ENCODE peak calls at places on chromosome 13, in five cellular contexts. Q is cardiac muscle cell, W is AG09319, N is progenitor cell of endocrine pancreas, I is heart left ventricle. U is an unnamed sample.

GRCh38 chr13:113297370-113297871 is 382 bp downstream of the LAMP1 start:
- DNase-seq in Q (no peak), N (peak; percentile 42), I (no peak), W (no peak), U (peak; percentile 43)

GRCh38 chr13:50130686-50131051 is 115.4 kb downstream of the KCNRG start:
- DNase-seq in Q (peak; percentile 52), I (peak; percentile 37), W (no peak), N (no peak), U (no peak)

GRCh38 chr13:82116422-82116989 is 1765.8 kb downstream of the SLITRK1 start:
- DNase-seq in N (no peak), Q (no peak), I (no peak), W (no peak), U (no peak)

GRCh38 chr13:23678768-23679167 is 108.6 kb downstream of the TNFRSF19 start:
- DNase-seq in W (no peak), N (no peak), Q (no peak), I (no peak), U (no peak)

GRCh38 chr13:93270769-93271753 is 44.5 kb downstream of the GPC6 start:
- DNase-seq in W (no peak), I (no peak), N (no peak), Q (peak; percentile 28), U (no peak)

GRCh38 chr13:51336746-51337145 is 2.7 kb upstream of the SERPINE3 start:
- DNase-seq in W (no peak), Q (no peak), N (no peak), I (no peak), U (no peak)

GRCh38 chr13:40994581-40995230 is 24.4 kb downstream of the ELF1 start:
- DNase-seq in Q (no peak), W (no peak), I (no peak), N (no peak), U (no peak)

GRCh38 chr13:29386246-29386645 is 209.2 kb downstream of the SLC7A1 start:
- DNase-seq in N (no peak), I (no peak), W (no peak), Q (no peak), U (no peak)

GRCh38 chr13:92681239-92681638 is 545.4 kb upstream of the GPC6 start:
- DNase-seq in N (no peak), Q (no peak), W (no peak), I (no peak), U (no peak)

GRCh38 chr13:92963029-92963428 is 263.6 kb upstream of the GPC6 start:
- DNase-seq in I (no peak), N (no peak), W (no peak), Q (peak; percentile 31), U (no peak)

GRCh38 chr13:23440821-23441608 is 7.5 kb upstream of the SACS start:
- DNase-seq in W (no peak), I (peak; percentile 60), N (no peak), Q (no peak), U (no peak)

GRCh38 chr13:86725105-86725504 is 925.9 kb upstream of the SLITRK6 start:
- DNase-seq in W (no peak), N (no peak), Q (no peak), I (no peak), U (no peak)

GRCh38 chr13:67267136-67267535 is 37.0 kb upstream of the PCDH9 start:
- DNase-seq in W (no peak), I (no peak), N (no peak), Q (peak; percentile 27), U (no peak)

GRCh38 chr13:75418997-75419396 is 63.0 kb downstream of the TBC1D4 start:
- DNase-seq in N (no peak), I (no peak), W (peak; percentile 19), Q (peak; percentile 71), U (no peak)

GRCh38 chr13:20461481-20461859 is 64.2 kb downstream of the CRYL1 start:
- DNase-seq in N (no peak), Q (peak; percentile 52), I (no peak), W (no peak), U (no peak)

GRCh38 chr13:38979891-38980627 is 10.6 kb downstream of the STOML3 start:
- DNase-seq in N (no peak), I (peak; percentile 76), W (no peak), Q (peak; percentile 36), U (no peak)

GRCh38 chr13:73922728-73923393 is 211.3 kb downstream of the KLF12 start:
- DNase-seq in I (no peak), Q (peak; percentile 8), W (no peak), N (no peak), U (no peak)

GRCh38 chr13:114334305-114335053 is 20.2 kb downstream of the CHAMP1 start:
- DNase-seq in I (no peak), Q (no peak), W (no peak), N (no peak), U (no peak)

GRCh38 chr13:51048166-51048461 is 63.0 kb downstream of the C13orf42 start:
- DNase-seq in I (no peak), W (no peak), N (no peak), Q (no peak), U (no peak)

GRCh38 chr13:29901714-29902631 is 51.6 kb upstream of the UBL3 start:
- DNase-seq in W (peak; percentile 74), Q (peak; percentile 98), I (peak; percentile 40), N (no peak), U (no peak)

GRCh38 chr13:23718916-23719470 is 148.8 kb downstream of the TNFRSF19 start:
- DNase-seq in N (no peak), Q (no peak), W (no peak), I (no peak), U (no peak)

GRCh38 chr13:61592489-61592888 is 176.8 kb upstream of the PCDH20 start:
- DNase-seq in N (no peak), I (no peak), W (no peak), Q (no peak), U (no peak)

GRCh38 chr13:113840541-113841354 is 23.1 kb downstream of the GAS6 start:
- DNase-seq in I (no peak), Q (no peak), W (no peak), N (no peak), U (no peak)

GRCh38 chr13:113749956-113750355 is 9.1 kb upstream of the TMEM255B start:
- DNase-seq in N (no peak), I (no peak), W (no peak), Q (no peak), U (no peak)

GRCh38 chr13:28329395-28330158 is 165.4 kb downstream of the FLT1 start:
- DNase-seq in Q (peak; percentile 93), W (peak; percentile 89), N (no peak), I (no peak), U (no peak)

GRCh38 chr13:73036566-73036965 is 22.2 kb upstream of the KLF5 start:
- DNase-seq in W (no peak), I (no peak), Q (no peak), N (no peak), U (no peak)

GRCh38 chr13:66323695-66324094 is 906.4 kb downstream of the PCDH9 start:
- DNase-seq in N (no peak), I (no peak), W (no peak), Q (no peak), U (no peak)

GRCh38 chr13:41780736-41781708 is 179.9 kb downstream of the VWA8 start:
- DNase-seq in W (peak; percentile 55), I (no peak), N (no peak), Q (peak; percentile 91), U (no peak)

GRCh38 chr13:95564091-95564490 is 11.6 kb downstream of the CLDN10 start:
- DNase-seq in I (no peak), Q (peak; percentile 47), W (no peak), N (no peak), U (no peak)
- TF ChIP-seq CTCF in I (no peak), Q (peak; percentile 24), W (no peak), N (no peak), U (no peak)

DNA sequence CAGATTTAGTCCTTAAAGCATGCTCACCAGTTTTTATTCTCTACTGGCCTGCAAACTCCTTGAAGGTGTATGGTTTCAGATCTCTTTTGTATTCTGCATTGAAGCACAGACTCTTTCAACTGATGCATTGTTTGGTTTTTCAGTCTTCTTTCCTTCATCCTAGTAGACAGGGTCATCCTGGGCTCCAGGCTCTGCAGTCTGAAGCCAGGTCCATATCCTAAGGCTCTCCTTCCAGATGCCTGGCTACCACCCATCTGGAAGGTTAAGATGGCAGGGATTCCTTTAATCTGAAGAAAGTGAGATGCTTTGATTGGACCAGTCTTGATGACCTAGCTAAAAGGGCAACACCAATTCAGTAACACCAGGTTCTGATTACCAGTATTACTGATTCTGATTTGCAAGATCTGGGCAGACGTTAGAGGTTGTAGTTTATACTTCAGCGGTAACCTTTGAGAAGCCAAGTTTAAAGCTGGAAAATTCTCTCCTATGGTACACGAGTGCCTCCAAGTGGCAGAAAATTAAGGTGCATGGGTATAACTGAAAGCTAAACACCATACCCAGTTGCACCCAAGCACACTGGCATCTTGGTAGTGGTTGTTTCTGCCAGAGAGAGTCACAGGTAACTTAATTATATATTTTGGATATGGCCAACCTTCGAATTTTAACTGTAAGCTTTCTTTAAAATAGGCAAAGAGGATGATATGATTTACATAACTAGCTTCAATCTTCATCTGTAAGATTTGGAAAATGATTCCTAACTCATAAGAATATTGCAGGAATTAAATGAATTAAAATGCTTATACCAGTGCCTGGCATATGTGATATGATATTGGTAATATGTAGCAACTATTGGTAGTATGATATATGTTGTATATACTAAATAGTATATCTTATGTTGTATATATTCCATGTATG is 1651.9 kb upstream of the MIR17HG start:
- DNase-seq in I (no peak), W (peak; percentile 0), Q (peak; percentile 60), N (peak; percentile 42), U (peak; percentile 73)
- TF ChIP-seq CTCF in I (peak; percentile 66), W (peak; percentile 77), Q (peak; percentile 71), N (peak; percentile 94), U (peak; percentile 69)

DNA sequence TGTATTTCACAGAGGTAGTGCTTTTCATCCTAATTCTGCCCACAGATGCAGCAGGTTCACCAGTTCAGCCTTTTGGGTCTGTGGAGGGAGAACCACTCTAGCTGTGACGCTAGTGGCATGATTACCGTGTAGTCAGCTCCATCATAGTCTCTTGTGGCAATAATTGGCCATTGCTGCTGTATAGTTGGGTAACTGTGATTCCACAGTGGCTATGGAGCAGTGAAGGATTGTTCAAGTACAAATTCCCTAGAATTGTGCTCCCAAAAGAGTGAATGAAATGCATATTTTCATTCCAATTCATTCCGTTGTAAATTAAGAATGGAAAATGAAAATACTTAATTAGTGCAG is 852 bp downstream of the TEX26 start:
- DNase-seq in N (no peak), Q (no peak), I (no peak), W (no peak), U (no peak)
- TF ChIP-seq CTCF in N (no peak), Q (no peak), I (no peak), W (no peak), U (no peak)

DNA sequence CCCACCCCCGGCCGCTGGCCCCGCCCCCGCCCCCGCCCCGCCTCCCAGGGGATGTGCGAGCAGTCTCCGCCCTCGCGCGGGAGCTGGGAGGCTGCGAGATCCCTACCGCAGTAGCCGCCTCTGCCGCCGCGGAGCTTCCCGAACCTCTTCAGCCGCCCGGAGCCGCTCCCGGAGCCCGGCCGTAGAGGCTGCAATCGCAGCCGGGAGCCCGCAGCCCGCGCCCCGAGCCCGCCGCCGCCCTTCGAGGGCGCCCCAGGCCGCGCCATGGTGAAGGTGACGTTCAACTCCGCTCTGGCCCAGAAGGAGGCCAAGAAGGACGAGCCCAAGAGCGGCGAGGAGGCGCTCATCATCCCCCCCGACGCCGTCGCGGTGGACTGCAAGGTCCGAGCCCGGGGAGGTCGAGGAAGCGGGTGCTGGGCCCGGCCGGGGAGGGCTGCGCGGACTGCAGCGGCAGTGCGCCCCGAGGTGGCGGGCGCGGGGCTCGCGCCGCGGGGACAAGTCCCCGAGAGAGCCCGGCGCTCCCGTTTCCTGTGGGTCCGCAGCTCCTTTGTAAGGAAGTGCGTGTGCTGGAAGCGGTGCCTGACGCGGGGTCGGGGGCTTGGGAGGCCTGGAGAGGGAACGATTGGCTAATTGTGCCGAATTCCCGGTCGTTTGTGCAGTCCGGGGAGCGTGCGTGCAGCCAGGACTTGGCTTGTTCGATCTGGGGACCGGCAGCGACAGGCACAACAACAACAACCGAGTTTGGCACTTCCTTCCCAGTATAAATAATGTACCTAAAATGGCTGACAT is at the start of gene ITM2B:
- DNase-seq in I (peak; percentile 90), N (peak; percentile 55), Q (peak; percentile 79), W (no peak), U (peak; percentile 72)
- TF ChIP-seq CTCF in I (peak; percentile 52), N (peak; percentile 56), Q (peak; percentile 41), W (peak; percentile 9), U (no peak)